ENCODE peak calls at places on chromosomes 7 and 10, in six cellular contexts. One of them, this sample, is unnamed.

GRCh38 chr10:70678757-70679489 is 6.6 kb downstream of the ADAMTS14 start:
- DNase-seq in WTC11: no peak
- DNase-seq in suprapubic skin: no peak
- DNase-seq in astrocyte of the spinal cord: no peak
- DNase-seq in A549: no peak
- DNase-seq in AG10803: no peak
- DNase-seq in this sample: no peak

GRCh38 chr10:110410329-110411046 is 87.2 kb upstream of the DUSP5 start:
- DNase-seq in WTC11: no peak
- DNase-seq in suprapubic skin: no peak
- DNase-seq in astrocyte of the spinal cord: peak
- DNase-seq in A549: peak
- DNase-seq in AG10803: peak
- DNase-seq in this sample: no peak

GRCh38 chr7:49927581-49927980 is 154.1 kb downstream of the VWC2 start:
- DNase-seq in WTC11: no peak
- DNase-seq in suprapubic skin: no peak
- DNase-seq in astrocyte of the spinal cord: no peak
- DNase-seq in A549: no peak
- DNase-seq in AG10803: no peak
- DNase-seq in this sample: no peak

GRCh38 chr10:113527181-113527580 is 25.7 kb upstream of the HABP2 start:
- DNase-seq in WTC11: no peak
- DNase-seq in suprapubic skin: peak
- DNase-seq in astrocyte of the spinal cord: no peak
- DNase-seq in A549: no peak
- DNase-seq in AG10803: peak
- DNase-seq in this sample: no peak

GRCh38 chr7:77667459-77668090 is 28.7 kb upstream of the RSBN1L start:
- DNase-seq in WTC11: no peak
- DNase-seq in suprapubic skin: no peak
- DNase-seq in astrocyte of the spinal cord: no peak
- DNase-seq in A549: no peak
- DNase-seq in AG10803: peak
- DNase-seq in this sample: no peak

GRCh38 chr7:23346316-23346715 is 47.2 kb downstream of the MALSU1 start:
- DNase-seq in WTC11: no peak
- DNase-seq in suprapubic skin: no peak
- DNase-seq in astrocyte of the spinal cord: no peak
- DNase-seq in A549: no peak
- DNase-seq in AG10803: no peak
- DNase-seq in this sample: no peak

GRCh38 chr10:794382-794956 is 105.0 kb upstream of the DIP2C start:
- DNase-seq in WTC11: no peak
- DNase-seq in suprapubic skin: no peak
- DNase-seq in astrocyte of the spinal cord: peak
- DNase-seq in A549: no peak
- DNase-seq in AG10803: peak
- DNase-seq in this sample: no peak

GRCh38 chr10:49559476-49559875 is 20.6 kb upstream of the ERCC6 start:
- DNase-seq in WTC11: no peak
- DNase-seq in suprapubic skin: no peak
- DNase-seq in astrocyte of the spinal cord: no peak
- DNase-seq in A549: no peak
- DNase-seq in AG10803: peak
- DNase-seq in this sample: no peak

GRCh38 chr7:44186736-44187135 is 2.5 kb downstream of the GCK start:
- DNase-seq in WTC11: no peak
- DNase-seq in suprapubic skin: no peak
- DNase-seq in astrocyte of the spinal cord: no peak
- DNase-seq in A549: no peak
- DNase-seq in AG10803: no peak
- DNase-seq in this sample: no peak

GRCh38 chr7:30437823-30438574 is 40.6 kb downstream of the NOD1 start:
- DNase-seq in WTC11: no peak
- DNase-seq in suprapubic skin: no peak
- DNase-seq in astrocyte of the spinal cord: no peak
- DNase-seq in A549: no peak
- DNase-seq in AG10803: no peak
- DNase-seq in this sample: no peak

GRCh38 chr10:78451592-78451991 is 417.9 kb downstream of the RPS24 start:
- DNase-seq in WTC11: no peak
- DNase-seq in suprapubic skin: no peak
- DNase-seq in astrocyte of the spinal cord: no peak
- DNase-seq in A549: no peak
- DNase-seq in AG10803: no peak
- DNase-seq in this sample: no peak

GRCh38 chr10:58963101-58963534 is 213.3 kb upstream of the PHYHIPL start:
- DNase-seq in WTC11: peak
- DNase-seq in suprapubic skin: no peak
- DNase-seq in astrocyte of the spinal cord: no peak
- DNase-seq in A549: no peak
- DNase-seq in AG10803: no peak
- DNase-seq in this sample: no peak
- TF ChIP-seq CTCF in WTC11: peak
- TF ChIP-seq CTCF in suprapubic skin: peak
- TF ChIP-seq CTCF in astrocyte of the spinal cord: peak
- TF ChIP-seq CTCF in A549: peak
- TF ChIP-seq CTCF in AG10803: no peak
- TF ChIP-seq CTCF in this sample: peak

GRCh38 chr10:44513592-44513991 is 128.7 kb upstream of the CXCL12 start:
- DNase-seq in WTC11: no peak
- DNase-seq in suprapubic skin: no peak
- DNase-seq in astrocyte of the spinal cord: peak
- DNase-seq in A549: no peak
- DNase-seq in AG10803: peak
- DNase-seq in this sample: no peak
- TF ChIP-seq CTCF in WTC11: no peak
- TF ChIP-seq CTCF in suprapubic skin: no peak
- TF ChIP-seq CTCF in astrocyte of the spinal cord: peak
- TF ChIP-seq CTCF in A549: no peak
- TF ChIP-seq CTCF in AG10803: peak
- TF ChIP-seq CTCF in this sample: no peak

GRCh38 chr7:107580716-107581383 is 804 bp downstream of the BCAP29 start:
- DNase-seq in WTC11: no peak
- DNase-seq in suprapubic skin: no peak
- DNase-seq in astrocyte of the spinal cord: no peak
- DNase-seq in A549: no peak
- DNase-seq in AG10803: no peak
- DNase-seq in this sample: no peak
- TF ChIP-seq CTCF in WTC11: no peak
- TF ChIP-seq CTCF in suprapubic skin: no peak
- TF ChIP-seq CTCF in astrocyte of the spinal cord: no peak
- TF ChIP-seq CTCF in A549: no peak
- TF ChIP-seq CTCF in AG10803: no peak
- TF ChIP-seq CTCF in this sample: no peak

DNA sequence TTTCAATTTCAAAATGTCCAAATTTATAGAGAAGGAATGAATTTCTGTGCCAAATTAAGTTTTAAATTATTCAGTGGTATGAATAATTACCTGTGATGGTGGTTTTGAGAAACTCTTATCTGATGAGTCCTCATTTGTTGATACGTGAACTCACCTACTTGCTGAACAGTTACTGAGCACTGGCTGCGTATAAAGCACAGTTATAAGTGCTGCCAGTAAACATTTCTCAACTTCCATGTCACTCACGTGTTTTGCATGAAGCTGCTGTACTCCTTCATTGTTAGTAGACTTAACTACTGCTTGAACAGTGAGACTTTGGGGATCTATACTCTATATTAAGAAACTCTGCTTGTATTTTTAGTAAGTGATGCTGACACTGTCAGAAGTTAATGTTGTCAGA is 269.1 kb upstream of the FZD8 start:
- DNase-seq in WTC11: no peak
- DNase-seq in suprapubic skin: no peak
- DNase-seq in astrocyte of the spinal cord: no peak
- DNase-seq in A549: no peak
- DNase-seq in AG10803: no peak
- DNase-seq in this sample: no peak
- TF ChIP-seq CTCF in WTC11: no peak
- TF ChIP-seq CTCF in suprapubic skin: no peak
- TF ChIP-seq CTCF in astrocyte of the spinal cord: no peak
- TF ChIP-seq CTCF in A549: no peak
- TF ChIP-seq CTCF in AG10803: no peak
- TF ChIP-seq CTCF in this sample: no peak

GRCh38 chr10:24993237-24993958 is 22.6 kb downstream of the ENKUR start:
- DNase-seq in WTC11: no peak
- DNase-seq in suprapubic skin: no peak
- DNase-seq in astrocyte of the spinal cord: no peak
- DNase-seq in A549: no peak
- DNase-seq in AG10803: peak
- DNase-seq in this sample: no peak

GRCh38 chr10:24992512-24993133 is 23.3 kb downstream of the ENKUR start:
- DNase-seq in WTC11: no peak
- DNase-seq in suprapubic skin: no peak
- DNase-seq in astrocyte of the spinal cord: no peak
- DNase-seq in A549: no peak
- DNase-seq in AG10803: no peak
- DNase-seq in this sample: no peak

GRCh38 chr10:24991298-24991697 is 24.7 kb downstream of the ENKUR start:
- DNase-seq in WTC11: no peak
- DNase-seq in suprapubic skin: no peak
- DNase-seq in astrocyte of the spinal cord: no peak
- DNase-seq in A549: no peak
- DNase-seq in AG10803: no peak
- DNase-seq in this sample: no peak

GRCh38 chr10:24988831-24989769 is 26.9 kb downstream of the ENKUR start:
- DNase-seq in WTC11: no peak
- DNase-seq in suprapubic skin: no peak
- DNase-seq in astrocyte of the spinal cord: no peak
- DNase-seq in A549: no peak
- DNase-seq in AG10803: no peak
- DNase-seq in this sample: no peak

DNA sequence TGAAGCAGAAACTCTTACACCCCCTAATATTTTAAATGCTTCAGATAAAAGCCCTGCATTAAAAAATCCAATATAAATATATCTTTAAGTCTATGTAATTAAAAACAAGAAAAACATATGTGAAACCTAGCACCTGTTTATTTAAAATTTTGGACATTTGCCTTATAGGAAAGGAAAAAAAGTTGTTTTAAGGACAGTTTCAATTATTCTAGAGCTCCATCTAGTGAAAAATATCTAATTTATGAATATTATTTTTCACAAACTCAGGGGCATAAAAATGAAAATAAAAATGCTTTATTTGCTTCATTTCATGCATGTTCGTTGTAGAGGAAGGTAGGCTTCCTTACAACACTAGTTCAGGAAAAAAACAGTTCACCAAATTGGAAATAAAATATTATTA is 26.1 kb downstream of the ENKUR start:
- DNase-seq in WTC11: no peak
- DNase-seq in suprapubic skin: no peak
- DNase-seq in astrocyte of the spinal cord: peak
- DNase-seq in A549: no peak
- DNase-seq in AG10803: no peak
- DNase-seq in this sample: no peak
- TF ChIP-seq CTCF in WTC11: no peak
- TF ChIP-seq CTCF in suprapubic skin: no peak
- TF ChIP-seq CTCF in astrocyte of the spinal cord: no peak
- TF ChIP-seq CTCF in A549: peak
- TF ChIP-seq CTCF in AG10803: peak
- TF ChIP-seq CTCF in this sample: no peak

GRCh38 chr10:34825433-34825832 is 10.3 kb upstream of the PARD3 start:
- DNase-seq in WTC11: no peak
- DNase-seq in suprapubic skin: no peak
- DNase-seq in astrocyte of the spinal cord: no peak
- DNase-seq in A549: no peak
- DNase-seq in AG10803: no peak
- DNase-seq in this sample: no peak

GRCh38 chr10:34821587-34822585 is 6.8 kb upstream of the PARD3 start:
- DNase-seq in WTC11: no peak
- DNase-seq in suprapubic skin: no peak
- DNase-seq in astrocyte of the spinal cord: no peak
- DNase-seq in A549: no peak
- DNase-seq in AG10803: peak
- DNase-seq in this sample: no peak

GRCh38 chr10:34827087-34827766 is 12.1 kb upstream of the PARD3 start:
- DNase-seq in WTC11: no peak
- DNase-seq in suprapubic skin: no peak
- DNase-seq in astrocyte of the spinal cord: no peak
- DNase-seq in A549: no peak
- DNase-seq in AG10803: no peak
- DNase-seq in this sample: no peak

GRCh38 chr10:34826221-34826620 is 11.1 kb upstream of the PARD3 start:
- DNase-seq in WTC11: peak
- DNase-seq in suprapubic skin: no peak
- DNase-seq in astrocyte of the spinal cord: no peak
- DNase-seq in A549: no peak
- DNase-seq in AG10803: no peak
- DNase-seq in this sample: no peak

GRCh38 chr10:34824870-34825269 is 9.8 kb upstream of the PARD3 start:
- DNase-seq in WTC11: peak
- DNase-seq in suprapubic skin: no peak
- DNase-seq in astrocyte of the spinal cord: no peak
- DNase-seq in A549: no peak
- DNase-seq in AG10803: no peak
- DNase-seq in this sample: no peak
- TF ChIP-seq CTCF in WTC11: no peak
- TF ChIP-seq CTCF in suprapubic skin: no peak
- TF ChIP-seq CTCF in astrocyte of the spinal cord: peak
- TF ChIP-seq CTCF in A549: peak
- TF ChIP-seq CTCF in AG10803: no peak
- TF ChIP-seq CTCF in this sample: no peak

DNA sequence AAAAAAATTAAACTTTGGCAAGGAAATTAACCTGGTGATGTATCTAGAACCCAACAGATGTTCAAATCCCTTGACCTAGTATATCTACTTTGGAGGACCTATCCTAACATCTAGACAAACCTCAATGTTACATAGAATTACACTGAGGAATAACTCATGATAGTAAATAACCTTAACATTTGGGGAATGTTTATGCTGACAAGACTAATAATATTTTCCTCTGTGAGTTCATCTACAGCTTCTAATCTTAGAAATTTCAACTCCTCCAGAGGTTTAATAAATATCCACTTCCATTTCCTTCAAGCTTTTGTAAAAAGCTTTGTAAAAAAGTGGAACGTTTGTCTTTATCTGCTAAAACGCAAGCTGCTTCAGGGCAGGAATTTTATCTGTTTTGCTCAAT is 12.7 kb downstream of the HIPK2 start:
- DNase-seq in WTC11: no peak
- DNase-seq in suprapubic skin: no peak
- DNase-seq in astrocyte of the spinal cord: no peak
- DNase-seq in A549: no peak
- DNase-seq in AG10803: no peak
- DNase-seq in this sample: no peak
- TF ChIP-seq CTCF in WTC11: no peak
- TF ChIP-seq CTCF in suprapubic skin: no peak
- TF ChIP-seq CTCF in astrocyte of the spinal cord: no peak
- TF ChIP-seq CTCF in A549: no peak
- TF ChIP-seq CTCF in AG10803: no peak
- TF ChIP-seq CTCF in this sample: no peak